ENCODE peak calls at places on chromosomes 6 and 20, in four cellular contexts. S is heart left ventricle, T is nephron progenitor cell, A is neuronal stem cell. L is an unnamed sample.
A peak's percentile ranks its signal among the peaks of the same experiment; 100 is the strongest.

GRCh38 chr6:154404791-154405400 is 48.3 kb upstream of the IPCEF1 start:
- DNase-seq in S (no peak), T (no peak), A (no peak), L (no peak)

GRCh38 chr6:3693879-3694278 is 57.6 kb downstream of the PXDC1 start:
- DNase-seq in S (no peak), T (no peak), A (no peak), L (no peak)

GRCh38 chr6:56727097-56727845 is 84.6 kb upstream of the DST start:
- DNase-seq in S (no peak), T (no peak), A (no peak), L (no peak)

GRCh38 chr6:135062735-135063134 is 8.1 kb upstream of the HBS1L start:
- DNase-seq in S (no peak), T (no peak), A (no peak), L (no peak)

GRCh38 chr6:142306736-142307135 is 4.9 kb downstream of the ADGRG6 start:
- DNase-seq in S (no peak), T (no peak), A (no peak), L (no peak)

GRCh38 chr20:2748551-2749342 is 51.7 kb downstream of the CPXM1 start:
- DNase-seq in S (no peak), T (no peak), A (no peak), L (no peak)

GRCh38 chr6:154156135-154156948 is 117.3 kb downstream of the OPRM1 start:
- DNase-seq in S (peak; percentile 18), T (peak; percentile 35), A (no peak), L (no peak)

GRCh38 chr20:52994184-52994970 is 22.2 kb downstream of the TSHZ2 start:
- DNase-seq in S (no peak), T (no peak), A (no peak), L (no peak)

GRCh38 chr20:7856756-7857155 is 83.5 kb downstream of the HAO1 start:
- DNase-seq in S (no peak), T (no peak), A (no peak), L (no peak)

GRCh38 chr20:26208296-26209091 is 511.8 kb upstream of the ZNF337 start:
- DNase-seq in S (no peak), T (peak; percentile 70), A (peak; percentile 45), L (peak; percentile 55)

GRCh38 chr20:54122189-54122588 is 51.6 kb downstream of the CYP24A1 start:
- DNase-seq in S (no peak), T (no peak), A (no peak), L (no peak)

L was measured in sciatic nerve.